ENCODE peak calls at places on chromosome 5, in six cellular contexts. W is SK-N-SH, Y is HepG2, Z is K562, I is GM12878, A is H1. N is an unnamed sample.

GRCh38 chr5:39716532-39716971 is 291.8 kb upstream of the DAB2 start:
- DNase-seq in A (peak), W (peak), Z (peak), I (no peak), Y (peak), N (peak)

GRCh38 chr5:124337996-124338395 is 408.4 kb downstream of the ZNF608 start:
- DNase-seq in I (no peak), A (no peak), Y (no peak), Z (no peak), W (no peak), N (no peak)

GRCh38 chr5:172683696-172684464 is 42.8 kb downstream of the NEURL1B start:
- DNase-seq in A (no peak), W (no peak), Y (no peak), I (no peak), Z (no peak), N (no peak)

GRCh38 chr5:125181955-125182354 is 435.5 kb upstream of the ZNF608 start:
- DNase-seq in I (no peak), W (no peak), Y (no peak), A (no peak), Z (no peak), N (no peak)

GRCh38 chr5:179154991-179155955 is 95.1 kb downstream of the ZNF354C start:
- DNase-seq in Z (no peak), Y (no peak), W (peak), I (no peak), A (no peak), N (no peak)

GRCh38 chr5:31809037-31809910 is 170.3 kb downstream of the PDZD2 start:
- DNase-seq in I (no peak), W (peak), Z (peak), Y (peak), A (peak), N (no peak)

GRCh38 chr5:77101298-77101697 is 14.2 kb upstream of the ZBED3 start:
- DNase-seq in Z (no peak), A (no peak), I (no peak), Y (no peak), W (no peak), N (no peak)

GRCh38 chr5:137199966-137200365 is 299.2 kb downstream of the SPOCK1 start:
- DNase-seq in I (no peak), A (peak), Z (no peak), W (no peak), Y (no peak), N (no peak)

GRCh38 chr5:155278524-155278923 is 265.0 kb downstream of the KIF4B start:
- DNase-seq in I (no peak), W (no peak), Z (no peak), Y (no peak), A (no peak), N (no peak)

GRCh38 chr5:43313854-43314457 is 744 bp upstream of the HMGCS1 start:
- DNase-seq in I (no peak), W (no peak), Z (no peak), Y (no peak), A (no peak), N (no peak)

GRCh38 chr5:147822686-147823491 is 8.6 kb downstream of the SPINK1 start:
- DNase-seq in A (peak), Y (peak), I (peak), W (peak), Z (no peak), N (peak)

GRCh38 chr5:31854625-31855526 is 215.9 kb downstream of the PDZD2 start:
- DNase-seq in W (peak), I (no peak), Y (no peak), Z (no peak), A (peak), N (no peak)

GRCh38 chr5:73544429-73545402 is 20.7 kb downstream of the ANKRA2 start:
- DNase-seq in I (no peak), Z (no peak), W (peak), A (no peak), Y (peak), N (no peak)

GRCh38 chr5:170633235-170634041 is 129.6 kb downstream of the KCNIP1 start:
- DNase-seq in A (no peak), Y (peak), I (peak), W (peak), Z (peak), N (no peak)

GRCh38 chr5:138953370-138954256 is 78.5 kb upstream of the LRRTM2 start:
- DNase-seq in Z (no peak), A (no peak), I (no peak), Y (no peak), W (peak), N (peak)

GRCh38 chr5:180140627-180141006 is 68.4 kb downstream of the RASGEF1C start:
- DNase-seq in Y (no peak), Z (no peak), I (no peak), W (peak), A (no peak), N (no peak)

GRCh38 chr5:8961956-8962355 is 583.9 kb downstream of the SEMA5A start:
- DNase-seq in W (no peak), A (no peak), I (no peak), Z (no peak), Y (no peak), N (no peak)

GRCh38 chr5:175576591-175576990 is 81.3 kb upstream of the HRH2 start:
- DNase-seq in I (no peak), A (no peak), Z (no peak), Y (no peak), W (no peak), N (no peak)

GRCh38 chr5:77168187-77168883 is 42.1 kb upstream of the PDE8B start:
- DNase-seq in Y (no peak), I (no peak), W (no peak), Z (no peak), A (no peak), N (no peak)

GRCh38 chr5:81604193-81604592 is 146.7 kb downstream of the SSBP2 start:
- DNase-seq in A (no peak), Y (no peak), I (no peak), Z (no peak), W (no peak), N (no peak)

GRCh38 chr5:73764996-73765395 is 139.0 kb downstream of the ARHGEF28 start:
- DNase-seq in I (no peak), W (no peak), A (no peak), Y (no peak), Z (no peak), N (no peak)

DNA sequence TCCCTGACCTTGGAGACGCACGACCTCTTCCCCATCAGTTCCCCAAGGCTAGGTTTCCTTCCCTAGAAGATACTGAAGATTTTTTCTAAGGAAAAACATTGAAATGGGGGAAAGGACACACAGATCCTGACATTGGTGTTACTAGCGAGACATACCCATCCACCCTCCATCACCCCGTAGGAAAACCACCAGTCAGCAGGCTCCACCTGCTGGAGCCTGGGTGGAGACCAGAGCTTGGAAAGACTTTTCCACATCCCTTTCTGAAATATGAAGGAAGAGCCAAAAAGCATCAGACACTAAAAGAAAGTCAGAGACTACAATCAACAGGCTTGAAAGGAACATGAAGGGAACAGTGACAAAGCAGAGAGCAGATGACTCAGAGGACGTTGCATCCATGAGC is 638.0 kb downstream of the IRX1 start:
- DNase-seq in W (no peak), Y (no peak), A (peak), Z (no peak), I (no peak), N (no peak)
- TF ChIP-seq GABPA in W (no peak), Y (no peak), A (no peak), Z (no peak), I (no peak), N (no peak)

GRCh38 chr5:15009420-15009819 is 137.8 kb upstream of the ANKH start:
- DNase-seq in A (no peak), I (no peak), Y (peak), W (peak), Z (no peak), N (no peak)

GRCh38 chr5:15007549-15008142 is 136.1 kb upstream of the ANKH start:
- DNase-seq in Z (no peak), A (no peak), W (no peak), I (no peak), Y (no peak), N (no peak)

GRCh38 chr5:15010936-15011335 is 139.4 kb upstream of the ANKH start:
- DNase-seq in A (no peak), Y (peak), I (no peak), W (no peak), Z (no peak), N (no peak)

GRCh38 chr5:15008911-15009310 is 137.3 kb upstream of the ANKH start:
- DNase-seq in Y (peak), W (no peak), Z (no peak), A (no peak), I (no peak), N (no peak)

DNA sequence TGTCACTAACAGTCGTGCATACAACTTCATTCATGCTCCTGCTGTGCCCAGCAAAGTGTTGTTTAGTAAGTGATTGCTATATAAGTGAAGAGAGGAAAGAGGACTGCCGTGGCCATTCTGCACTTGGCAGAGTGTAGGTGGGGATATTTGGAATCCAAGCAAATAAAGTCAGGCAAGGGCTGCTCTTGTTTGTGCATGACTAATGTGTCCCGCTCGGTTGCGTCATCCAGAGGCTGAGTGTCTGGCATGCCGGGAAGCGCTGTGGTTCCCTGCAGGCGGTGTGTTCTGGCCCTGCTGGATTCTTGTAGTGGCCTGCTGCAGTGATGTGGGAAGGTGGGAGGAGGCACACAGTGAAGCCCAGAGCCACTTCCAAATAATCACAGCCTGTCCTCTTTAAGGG is 136.9 kb upstream of the ANKH start:
- DNase-seq in A (no peak), I (no peak), Y (peak), W (no peak), Z (no peak), N (no peak)
- TF ChIP-seq POLR2AphosphoS5 in A (no peak), I (no peak), Y (no peak), W (peak), Z (no peak), N (no peak)

GRCh38 chr5:173917788-173918786 is 29.9 kb downstream of the CPEB4 start:
- DNase-seq in Y (peak), I (peak), W (peak), A (no peak), Z (peak), N (peak)
- TF ChIP-seq GABPA in Y (no peak), I (no peak), W (no peak), A (no peak), Z (no peak), N (no peak)

DNA sequence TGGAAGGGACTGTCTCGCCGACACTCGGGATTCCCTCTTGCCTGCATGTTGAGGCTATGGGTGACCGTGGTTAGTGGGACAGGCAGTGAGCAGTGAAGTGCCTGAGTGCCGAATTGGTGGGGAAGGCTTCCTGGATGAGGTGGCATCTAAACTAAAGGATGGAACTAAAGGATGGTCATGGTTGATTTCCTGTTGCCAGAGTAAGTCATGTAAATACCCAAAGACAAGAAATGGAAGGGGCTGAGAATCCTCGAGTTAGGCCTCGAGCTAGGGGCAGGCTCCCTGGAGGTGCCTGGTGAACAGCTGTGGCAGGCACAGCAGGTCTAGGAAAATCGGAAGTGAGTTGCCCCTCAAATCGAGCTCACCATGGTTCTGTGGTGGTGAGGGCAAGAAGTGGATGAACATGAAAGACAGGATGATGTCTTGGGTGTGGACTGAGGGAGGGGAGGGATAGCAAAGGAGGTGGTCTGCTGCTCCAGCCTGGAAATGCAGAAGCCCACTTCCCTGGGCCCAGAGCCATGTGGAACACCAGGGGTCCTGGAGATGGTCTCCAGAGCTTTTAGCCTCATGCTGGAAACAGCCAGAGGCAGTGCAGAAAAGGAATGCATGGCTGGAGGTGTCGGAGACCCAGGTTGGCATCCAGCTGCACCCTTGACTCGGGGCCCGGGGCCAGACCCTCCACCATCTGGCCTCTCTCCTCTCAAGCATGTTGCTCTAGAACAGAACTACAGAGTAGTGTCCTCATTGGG is 12.2 kb downstream of the CD74 start:
- DNase-seq in Y (no peak), Z (no peak), A (no peak), I (no peak), W (no peak), N (no peak)
- TF ChIP-seq POLR2AphosphoS5 in Y (no peak), Z (no peak), A (no peak), I (peak), W (no peak), N (peak)

DNA sequence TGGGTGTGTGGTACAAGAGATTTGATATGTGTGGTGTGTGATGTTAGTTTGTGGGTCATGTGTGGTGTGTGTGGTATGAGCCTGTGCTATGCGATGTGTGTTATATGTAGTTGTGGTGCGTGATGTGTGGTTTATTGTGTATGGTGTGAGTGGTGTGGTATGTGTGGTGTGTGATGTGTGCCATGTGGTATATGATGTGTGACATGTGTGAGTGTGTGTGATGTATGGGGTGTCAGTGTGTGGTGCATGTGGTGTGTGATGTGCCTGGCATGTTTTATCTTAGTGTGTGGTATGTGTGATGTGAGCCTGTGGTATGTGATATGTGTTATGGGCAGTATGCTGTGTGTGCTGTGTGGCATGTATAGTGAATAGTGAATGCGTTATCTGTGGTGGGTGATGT is 273.0 kb upstream of the IRX1 start:
- DNase-seq in Y (no peak), W (no peak), Z (no peak), I (no peak), A (no peak), N (no peak)
- TF ChIP-seq GABPA in Y (no peak), W (no peak), Z (no peak), I (no peak), A (no peak), N (no peak)

DNA sequence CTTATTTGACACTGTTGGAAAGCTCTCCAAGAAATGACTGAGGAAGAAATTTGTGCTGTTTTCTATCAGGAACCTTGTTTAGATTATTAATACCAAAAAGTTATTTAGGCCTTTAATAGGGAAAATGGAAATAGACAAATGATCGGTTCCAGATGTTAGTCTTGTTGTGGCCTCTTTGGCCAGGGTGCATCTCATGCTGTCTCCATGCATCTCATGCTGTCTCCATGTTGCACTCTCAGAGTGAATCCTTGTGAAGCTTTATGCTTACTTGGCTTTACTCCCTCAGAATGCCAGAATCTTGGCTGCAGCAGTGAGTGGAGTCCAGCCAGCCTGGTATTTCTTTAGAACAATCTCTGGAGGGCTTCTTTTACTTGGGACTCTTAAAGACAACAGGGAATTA is 185.5 kb downstream of the ARHGAP26 start:
- DNase-seq in A (no peak), Z (no peak), Y (no peak), W (no peak), I (no peak), N (no peak)
- TF ChIP-seq POLR2AphosphoS5 in A (no peak), Z (no peak), Y (no peak), W (no peak), I (no peak), N (no peak)

DNA sequence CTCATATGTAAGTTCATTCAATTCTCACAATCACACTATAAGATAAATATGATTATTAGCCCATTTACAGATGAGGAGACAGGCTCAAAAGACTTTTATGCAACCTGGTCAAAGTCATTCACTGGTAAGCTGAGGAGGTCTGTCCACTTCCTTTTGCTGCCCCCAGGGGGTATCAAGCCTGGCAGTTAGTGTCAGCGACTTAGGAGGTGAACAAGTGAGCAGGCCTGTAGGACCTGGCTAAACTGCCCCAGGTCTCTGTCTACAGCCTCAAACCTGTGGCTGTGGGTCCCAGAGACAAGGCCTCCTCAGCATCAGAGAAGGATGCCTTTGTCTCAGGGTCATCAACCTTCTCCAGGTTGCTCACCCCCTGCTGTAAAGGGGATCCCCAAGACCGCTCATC is 10.4 kb downstream of the TGFBI start:
- DNase-seq in W (no peak), Y (no peak), Z (peak), A (no peak), I (no peak), N (no peak)
- TF ChIP-seq GABPA in W (no peak), Y (no peak), Z (no peak), A (no peak), I (no peak), N (no peak)

DNA sequence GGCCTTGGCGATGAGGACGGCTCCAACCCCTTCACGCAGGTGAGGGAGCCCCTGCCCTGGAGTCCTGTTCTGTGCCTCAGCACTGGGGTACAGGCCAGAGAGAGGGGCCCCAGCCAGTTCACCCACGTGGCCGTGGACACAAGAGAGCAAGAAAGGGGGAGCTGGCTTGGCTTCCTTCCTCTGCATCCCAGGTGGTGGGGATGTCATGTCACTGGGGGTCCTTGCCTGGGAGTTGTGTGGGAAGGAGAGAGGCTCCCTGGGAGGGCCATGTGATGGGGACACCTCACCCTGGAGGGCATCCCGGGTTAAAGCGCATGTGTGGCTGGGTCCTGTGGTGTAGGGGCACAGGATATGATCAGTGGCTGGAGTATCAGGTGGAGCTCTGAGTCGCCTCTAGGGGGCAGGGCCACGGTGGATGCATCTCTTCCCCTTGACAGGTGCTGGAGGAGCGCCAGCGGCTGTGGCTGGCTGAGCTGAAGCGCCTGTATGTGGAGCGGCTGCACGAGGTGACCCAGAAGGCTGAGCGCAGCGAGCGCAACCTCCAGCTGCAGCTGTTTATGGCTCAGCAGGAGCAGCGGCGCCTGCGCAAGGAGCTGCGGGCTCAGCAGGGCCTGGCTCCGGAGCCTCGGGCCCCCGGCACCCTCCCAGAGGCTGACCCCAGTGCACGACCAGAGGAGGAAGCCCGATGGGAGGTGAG is 7.5 kb downstream of the N4BP3 start:
- DNase-seq in A (peak), W (peak), Z (peak), Y (peak), I (peak), N (peak)
- TF ChIP-seq POLR2AphosphoS5 in A (peak), W (no peak), Z (no peak), Y (no peak), I (no peak), N (peak)